ENCODE peak calls at places on chromosome 3, in seven cellular contexts. O is fibroblast of pulmonary artery; P is stimulated activated CD8-positive, alpha-beta memory T cell treated with anti-CD3 and anti-CD28 coated beads, Interleukin-2, amount 100 ng/mL, for 1 hour; L is cardiac fibroblast; T is substantia nigra; R is NCI-H1092; A is occipital lobe. G is an unnamed sample.

GRCh38 chr3:124707667-124708066 is 22.6 kb upstream of the UMPS start:
- DNase-seq in R (no peak), A (no peak), P (no peak), T (no peak), O (peak), L (peak), G (no peak)

GRCh38 chr3:134665243-134665642 is 14.4 kb upstream of the KY start:
- DNase-seq in A (no peak), L (no peak), T (no peak), O (no peak), P (no peak), R (no peak), G (no peak)

GRCh38 chr3:113698891-113699465 is 2.5 kb upstream of the USF3 start:
- DNase-seq in A (no peak), O (peak), R (no peak), T (no peak), P (no peak), L (peak), G (no peak)

GRCh38 chr3:171407746-171408145 is 52.5 kb downstream of the TNIK start:
- DNase-seq in P (no peak), L (peak), O (peak), T (no peak), R (no peak), A (no peak), G (no peak)

GRCh38 chr3:171428892-171429291 is 31.3 kb downstream of the TNIK start:
- DNase-seq in A (no peak), L (no peak), P (no peak), O (no peak), T (no peak), R (no peak), G (no peak)

GRCh38 chr3:39808467-39809180 is 785 bp upstream of the MYRIP start:
- DNase-seq in A (no peak), P (no peak), L (no peak), T (peak), R (no peak), O (peak), G (no peak)

GRCh38 chr3:127220497-127220896 is 27.6 kb downstream of the PRR23E start:
- DNase-seq in L (no peak), A (no peak), O (no peak), T (no peak), P (no peak), R (no peak), G (no peak)

GRCh38 chr3:113242091-113242581 is 30.8 kb downstream of the BOC start:
- DNase-seq in T (no peak), O (peak), R (no peak), A (no peak), P (no peak), L (peak), G (no peak)

GRCh38 chr3:179146911-179147570 is 1.1 kb upstream of the PIK3CA start:
- DNase-seq in T (no peak), L (peak), O (peak), P (no peak), A (no peak), R (peak), G (peak)

GRCh38 chr3:153166206-153166605 is 4.2 kb downstream of the RAP2B start:
- DNase-seq in A (no peak), P (no peak), T (no peak), R (no peak), O (peak), L (peak), G (no peak)

GRCh38 chr3:6929918-6930317 is 69.0 kb downstream of the GRM7 start:
- DNase-seq in A (no peak), T (no peak), P (no peak), L (no peak), O (no peak), R (no peak), G (no peak)

GRCh38 chr3:70824078-70824477 is 511.6 kb upstream of the MDFIC2 start:
- DNase-seq in R (no peak), L (peak), O (peak), T (no peak), A (no peak), P (no peak), G (no peak)

GRCh38 chr3:123150449-123150954 is 51.2 kb upstream of the SEC22A start:
- DNase-seq in L (no peak), O (no peak), T (no peak), R (no peak), A (no peak), P (no peak), G (no peak)

GRCh38 chr3:156630081-156630772 is 44.2 kb upstream of the TIPARP start:
- DNase-seq in A (no peak), P (no peak), L (no peak), R (no peak), T (no peak), O (no peak), G (peak)

GRCh38 chr3:68972358-68972979 is 40.1 kb upstream of the TAFA4 start:
- DNase-seq in O (peak), T (peak), L (peak), R (peak), A (peak), P (peak), G (peak)

GRCh38 chr3:61582846-61583245 is 21.5 kb downstream of the PTPRG start:
- DNase-seq in A (no peak), P (no peak), T (no peak), R (no peak), O (no peak), L (no peak), G (no peak)

GRCh38 chr3:145899229-145899628 is 261.8 kb downstream of the PLOD2 start:
- DNase-seq in T (no peak), R (no peak), L (no peak), A (no peak), O (no peak), P (no peak), G (no peak)

GRCh38 chr3:127962937-127963336 is 47.9 kb downstream of the KBTBD12 start:
- DNase-seq in P (no peak), O (no peak), A (no peak), L (no peak), T (no peak), R (no peak), G (no peak)

GRCh38 chr3:115692887-115693524 is 69.7 kb downstream of the GAP43 start:
- DNase-seq in R (peak), T (peak), L (peak), A (peak), P (peak), O (peak), G (peak)

GRCh38 chr3:52846427-52846983 is 11.7 kb upstream of the MUSTN1 start:
- DNase-seq in P (no peak), L (no peak), T (no peak), R (no peak), A (no peak), O (no peak), G (no peak)

GRCh38 chr3:165404357-165405042 is 208.3 kb upstream of the SLITRK3 start:
- DNase-seq in A (no peak), L (no peak), R (no peak), T (no peak), P (no peak), O (no peak), G (no peak)

GRCh38 chr3:38084019-38084968 is 45.3 kb downstream of the DLEC1 start:
- DNase-seq in L (peak), A (no peak), O (peak), R (no peak), P (no peak), T (no peak), G (no peak)

GRCh38 chr3:119628816-119629445 is 31.2 kb downstream of the PLA1A start:
- DNase-seq in O (no peak), T (no peak), L (peak), P (no peak), R (no peak), A (no peak), G (no peak)

GRCh38 chr3:12458901-12459300 is 25.4 kb upstream of the TSEN2 start:
- DNase-seq in L (no peak), R (no peak), A (no peak), P (no peak), T (no peak), O (no peak), G (no peak)

GRCh38 chr3:62875103-62876002 is at the start of gene CADPS:
- DNase-seq in R (peak), O (no peak), L (no peak), T (peak), A (peak), P (no peak), G (no peak)

GRCh38 chr3:13716540-13717221 is 163.2 kb downstream of the WNT7A start:
- DNase-seq in P (no peak), O (no peak), L (no peak), T (no peak), R (no peak), A (no peak), G (no peak)

GRCh38 chr3:174355505-174355904 is 503.6 kb upstream of the NAALADL2 start:
- DNase-seq in R (peak), P (no peak), L (peak), O (peak), A (no peak), T (no peak), G (peak)

GRCh38 chr3:65524544-65525070 is 514.1 kb downstream of the MAGI1 start:
- DNase-seq in L (no peak), R (peak), P (no peak), A (no peak), O (no peak), T (no peak), G (no peak)

GRCh38 chr3:138915503-138916498 is 31.1 kb downstream of the FOXL2 start:
- DNase-seq in R (peak), A (peak), P (peak), O (peak), T (peak), L (peak), G (peak)

GRCh38 chr3:1616715-1617114 is 482.0 kb upstream of the CNTN4 start:
- DNase-seq in O (no peak), A (no peak), T (no peak), R (no peak), P (no peak), L (no peak), G (no peak)

GRCh38 chr3:43448098-43448497 is 161.8 kb downstream of the SNRK start:
- DNase-seq in L (no peak), R (no peak), A (no peak), P (no peak), T (no peak), O (no peak), G (no peak)

GRCh38 chr3:107574650-107575049 is 51.9 kb downstream of the BBX start:
- DNase-seq in A (no peak), T (no peak), O (peak), L (peak), P (no peak), R (no peak), G (peak)

GRCh38 chr3:72277710-72278109 is 492.8 kb upstream of the PROK2 start:
- DNase-seq in L (no peak), R (no peak), A (no peak), O (no peak), P (no peak), T (no peak), G (no peak)

GRCh38 chr3:133042778-133043177 is 4.6 kb downstream of the TMEM108 start:
- DNase-seq in O (peak), A (no peak), P (no peak), L (peak), R (no peak), T (no peak), G (no peak)

GRCh38 chr3:47433796-47434195 is 41.9 kb downstream of the SCAP start:
- DNase-seq in A (no peak), R (no peak), L (no peak), P (no peak), T (no peak), O (no peak), G (no peak)

GRCh38 chr3:115071611-115072010 is 75.5 kb downstream of the ZBTB20 start:
- DNase-seq in P (no peak), R (no peak), L (peak), T (no peak), A (peak), O (peak), G (no peak)

GRCh38 chr3:55718475-55718874 is 231.4 kb upstream of the WNT5A start:
- DNase-seq in A (no peak), P (no peak), L (peak), T (no peak), R (no peak), O (peak), G (no peak)

GRCh38 chr3:35383719-35384555 is 255.4 kb upstream of the ARPP21 start:
- DNase-seq in T (no peak), L (peak), A (peak), O (peak), R (no peak), P (no peak), G (peak)

G was measured in DMS 273 treated with DMSO at 0.1 percent for 48 hours.